ENCODE peak calls at places on chromosomes 7 and 10, in eight cellular contexts. U is GM23338; R is heart left ventricle; Z is CD8-positive, alpha-beta T cell; W is colonic mucosa; H is thoracic aorta; N is esophagus squamous epithelium; K is NT2/D1. X is an unnamed sample.
A peak's percentile ranks its signal among the peaks of the same experiment; 100 is the strongest.

GRCh38 chr10:106950060-106950459 is 214.4 kb downstream of the SORCS1 start:
- DNase-seq in U (no peak), R (no peak), Z (no peak), W (no peak), H (no peak), N (no peak), K (no peak), X (no peak)

GRCh38 chr7:4851459-4852422 is 10.1 kb downstream of the PAPOLB start:
- DNase-seq in U (no peak), R (no peak), Z (no peak), W (no peak), H (no peak), N (no peak), K (no peak), X (no peak)

GRCh38 chr7:37675739-37676138 is 7.8 kb upstream of the GPR141 start:
- DNase-seq in U (no peak), R (no peak), Z (no peak), W (no peak), H (no peak), N (no peak), K (no peak), X (no peak)

GRCh38 chr7:23114854-23115253 is 9.3 kb downstream of the KLHL7 start:
- DNase-seq in U (no peak), R (no peak), Z (no peak), W (no peak), H (no peak), N (no peak), K (no peak), X (no peak)

GRCh38 chr7:155660059-155660757 is 15.7 kb downstream of the RBM33 start:
- DNase-seq in U (no peak), R (no peak), Z (no peak), W (no peak), H (no peak), N (no peak), K (no peak), X (no peak)

GRCh38 chr10:11551915-11552602 is 59.4 kb downstream of the USP6NL start:
- DNase-seq in U (no peak), R (no peak), Z (no peak), W (no peak), H (no peak), N (no peak), K (no peak), X (no peak)

GRCh38 chr7:39650676-39651075 is 27.3 kb downstream of the RALA start:
- DNase-seq in U (no peak), R (peak; percentile 29), Z (no peak), W (no peak), H (no peak), N (no peak), K (no peak), X (no peak)

GRCh38 chr7:139776486-139777303 is 1.1 kb downstream of the HIPK2 start:
- DNase-seq in U (peak; percentile 53), R (no peak), Z (no peak), W (peak; percentile 47), H (no peak), N (no peak), K (no peak), X (no peak)

GRCh38 chr10:69025370-69025896 is 36.8 kb downstream of the KIFBP start:
- DNase-seq in U (no peak), R (no peak), Z (no peak), W (no peak), H (no peak), N (no peak), K (no peak), X (no peak)

GRCh38 chr10:7408494-7409044 is 2.3 kb downstream of the SFMBT2 start:
- DNase-seq in U (peak; percentile 77), R (peak; percentile 82), Z (no peak), W (peak; percentile 47), H (no peak), N (no peak), K (no peak), X (no peak)

GRCh38 chr10:91163709-91164474 is 56.6 kb upstream of the PCGF5 start:
- DNase-seq in U (peak; percentile 43), R (peak; percentile 61), Z (peak; percentile 57), W (peak; percentile 66), H (peak; percentile 71), N (peak; percentile 40), K (no peak), X (peak; percentile 69)

GRCh38 chr7:82665966-82666507 is 222.5 kb upstream of the CACNA2D1 start:
- DNase-seq in U (no peak), R (no peak), Z (no peak), W (no peak), H (no peak), N (no peak), K (no peak), X (no peak)
- H3K4me3 ChIP-seq in U (no peak overlapping the region), R (no peak overlapping the region), Z (no peak overlapping the region), W (no peak overlapping the region), H (no peak overlapping the region), N (no peak overlapping the region), K (no peak overlapping the region), X (no peak overlapping the region)

GRCh38 chr7:93902777-93903423 is 3.5 kb upstream of the GNGT1 start:
- DNase-seq in U (peak; percentile 75), R (peak; percentile 28), Z (no peak), W (peak; percentile 23), H (no peak), N (no peak), K (peak; percentile 57), X (no peak)
- H3K4me1 ChIP-seq in U (no peaks in the 10 kb centered on the region), R (no peaks in the 10 kb centered on the region), Z (no peaks in the 10 kb centered on the region), W (no peaks in the 10 kb centered on the region), H (no peaks in the 10 kb centered on the region), N (no peaks in the 10 kb centered on the region), K (no peaks in the 10 kb centered on the region), X (no peaks in the 10 kb centered on the region)

DNA sequence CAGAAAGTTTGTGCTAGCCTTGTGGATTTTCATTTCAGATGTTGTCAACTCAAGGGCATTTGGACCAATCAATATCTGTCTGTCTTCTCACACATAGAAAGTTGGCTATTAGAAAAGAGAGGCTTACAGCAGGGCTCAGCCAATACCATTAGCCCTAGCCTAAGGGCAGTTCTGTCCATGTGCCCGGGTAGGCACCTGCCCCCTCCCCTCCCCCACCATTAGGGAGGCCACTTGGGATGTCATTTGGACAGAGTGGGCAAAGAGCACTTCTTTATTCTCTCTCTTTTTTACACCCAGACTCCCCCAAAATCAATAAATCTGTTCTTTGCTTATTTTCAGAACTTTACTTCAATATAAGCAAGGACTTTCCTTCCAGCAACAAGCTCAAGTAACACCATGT is 188.5 kb upstream of the MKI67 start:
- DNase-seq in U (no peak), R (no peak), Z (no peak), W (no peak), H (no peak), N (no peak), K (no peak), X (no peak)
- H3K36me3 ChIP-seq in U (no peaks in the 10 kb centered on the region), R (no peaks in the 10 kb centered on the region), Z (no peaks in the 10 kb centered on the region), W (no peaks in the 10 kb centered on the region), H (no peaks in the 10 kb centered on the region), N (no peaks in the 10 kb centered on the region), K (no peaks in the 10 kb centered on the region), X (no peaks in the 10 kb centered on the region)

GRCh38 chr10:5556576-5556975 is 31.8 kb downstream of the CALML3 start:
- DNase-seq in U (no peak), R (no peak), Z (no peak), W (no peak), H (no peak), N (no peak), K (no peak), X (no peak)

GRCh38 chr10:5557040-5557721 is 32.4 kb downstream of the CALML3 start:
- DNase-seq in U (no peak), R (no peak), Z (no peak), W (no peak), H (no peak), N (no peak), K (no peak), X (no peak)

GRCh38 chr10:5555881-5556280 is 31.1 kb downstream of the CALML3 start:
- DNase-seq in U (no peak), R (no peak), Z (no peak), W (no peak), H (no peak), N (no peak), K (no peak), X (no peak)

GRCh38 chr10:5553400-5554170 is 28.8 kb downstream of the CALML3 start:
- DNase-seq in U (no peak), R (peak; percentile 3), Z (no peak), W (no peak), H (no peak), N (no peak), K (no peak), X (no peak)

DNA sequence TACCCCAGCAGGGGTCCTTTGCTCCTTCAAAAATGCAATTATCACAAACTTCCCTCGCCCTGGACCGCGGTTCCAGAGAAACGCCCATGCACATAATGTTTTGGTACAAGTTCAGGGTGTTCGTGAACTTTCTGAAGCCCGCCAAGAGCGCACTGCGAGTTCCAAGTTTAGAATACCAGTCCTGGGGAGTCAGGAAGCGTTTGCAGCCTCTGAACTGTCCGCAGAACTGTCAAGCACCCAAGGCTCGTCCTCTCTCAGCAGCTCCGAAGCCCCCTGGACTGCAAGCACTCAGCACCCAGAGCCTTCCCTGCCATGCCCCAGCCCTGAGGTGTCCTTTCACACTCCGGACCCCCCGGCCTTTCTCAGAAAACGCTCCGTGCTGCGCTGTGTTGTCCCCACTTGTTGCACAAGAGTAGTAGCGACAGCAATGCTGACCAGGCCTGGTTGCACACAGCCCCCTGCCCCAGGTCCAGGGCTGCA is 30.3 kb downstream of the CALML3 start:
- DNase-seq in U (no peak), R (no peak), Z (no peak), W (no peak), H (no peak), N (no peak), K (no peak), X (no peak)
- H3K4me3 ChIP-seq in U (no peak overlapping the region), R (no peak overlapping the region), Z (no peak overlapping the region), W (no peak overlapping the region), H (peak overlapping the region; percentile 44), N (no peak overlapping the region), K (no peak overlapping the region), X (no peak overlapping the region)

GRCh38 chr10:22604314-22605091 is 109.9 kb downstream of the PIP4K2A start:
- DNase-seq in U (no peak), R (no peak), Z (no peak), W (no peak), H (no peak), N (no peak), K (no peak), X (no peak)
- H3K4me1 ChIP-seq in U (peaks cover 4% of the 10 kb centered on the region), R (no peaks in the 10 kb centered on the region), Z (peaks cover 88% of the 10 kb centered on the region), W (peaks cover 5% of the 10 kb centered on the region), H (no peaks in the 10 kb centered on the region), N (peaks cover 13% of the 10 kb centered on the region), K (peaks cover 2% of the 10 kb centered on the region), X (peaks cover 65% of the 10 kb centered on the region)

GRCh38 chr10:29553732-29554260 is 81.0 kb downstream of the SVIL start:
- DNase-seq in U (no peak), R (no peak), Z (no peak), W (no peak), H (no peak), N (no peak), K (no peak), X (no peak)
- H3K36me3 ChIP-seq in U (no peaks in the 10 kb centered on the region), R (peaks cover 46% of the 10 kb centered on the region), Z (peaks cover 17% of the 10 kb centered on the region), W (peaks cover 6% of the 10 kb centered on the region), H (peaks cover 46% of the 10 kb centered on the region), N (peaks cover 33% of the 10 kb centered on the region), K (peaks cover 40% of the 10 kb centered on the region), X (peaks cover 24% of the 10 kb centered on the region)

X was measured in effector memory CD4-positive, alpha-beta T cell.